ENCODE peak calls at places on chromosomes 6 and 20, in eight cellular contexts. One of them, this sample, is unnamed.

GRCh38 chr20:6122873-6123649 is at the start of gene FERMT1:
- DNase-seq in CD8-positive, alpha-beta memory T cell: no peak
- DNase-seq in glomerular endothelial cell: no peak
- DNase-seq in T-helper 9 cell: no peak
- DNase-seq in cardiac muscle cell: peak
- DNase-seq in naive thymus-derived CD8-positive, alpha-beta T cell: no peak
- DNase-seq in NB4: peak
- DNase-seq in NCI-H1105 treated with DMSO at 0.1 percent for 48 hours: peak
- DNase-seq in this sample: peak

GRCh38 chr6:129491436-129491835 is 218.5 kb downstream of the ARHGAP18 start:
- DNase-seq in CD8-positive, alpha-beta memory T cell: no peak
- DNase-seq in NB4: peak
- DNase-seq in T-helper 9 cell: no peak
- DNase-seq in glomerular endothelial cell: no peak
- DNase-seq in cardiac muscle cell: no peak
- DNase-seq in NCI-H1105 treated with DMSO at 0.1 percent for 48 hours: no peak
- DNase-seq in naive thymus-derived CD8-positive, alpha-beta T cell: no peak
- DNase-seq in this sample: no peak

GRCh38 chr6:18121580-18122127 is 823 bp downstream of the NHLRC1 start:
- DNase-seq in CD8-positive, alpha-beta memory T cell: no peak
- DNase-seq in naive thymus-derived CD8-positive, alpha-beta T cell: no peak
- DNase-seq in T-helper 9 cell: no peak
- DNase-seq in NCI-H1105 treated with DMSO at 0.1 percent for 48 hours: no peak
- DNase-seq in glomerular endothelial cell: no peak
- DNase-seq in NB4: peak
- DNase-seq in cardiac muscle cell: no peak
- DNase-seq in this sample: no peak

GRCh38 chr6:24799541-24799915 is 811 bp upstream of the ARMH2 start:
- DNase-seq in NB4: no peak
- DNase-seq in glomerular endothelial cell: no peak
- DNase-seq in T-helper 9 cell: no peak
- DNase-seq in cardiac muscle cell: no peak
- DNase-seq in NCI-H1105 treated with DMSO at 0.1 percent for 48 hours: no peak
- DNase-seq in CD8-positive, alpha-beta memory T cell: no peak
- DNase-seq in naive thymus-derived CD8-positive, alpha-beta T cell: no peak
- DNase-seq in this sample: no peak

GRCh38 chr6:2695464-2696095 is 55.1 kb downstream of the MYLK4 start:
- DNase-seq in glomerular endothelial cell: no peak
- DNase-seq in T-helper 9 cell: no peak
- DNase-seq in cardiac muscle cell: peak
- DNase-seq in naive thymus-derived CD8-positive, alpha-beta T cell: no peak
- DNase-seq in NB4: peak
- DNase-seq in CD8-positive, alpha-beta memory T cell: no peak
- DNase-seq in NCI-H1105 treated with DMSO at 0.1 percent for 48 hours: peak
- DNase-seq in this sample: no peak

GRCh38 chr6:14965340-14966102 is 280.3 kb upstream of the JARID2 start:
- DNase-seq in naive thymus-derived CD8-positive, alpha-beta T cell: no peak
- DNase-seq in cardiac muscle cell: no peak
- DNase-seq in CD8-positive, alpha-beta memory T cell: no peak
- DNase-seq in glomerular endothelial cell: no peak
- DNase-seq in NB4: no peak
- DNase-seq in T-helper 9 cell: no peak
- DNase-seq in NCI-H1105 treated with DMSO at 0.1 percent for 48 hours: no peak
- DNase-seq in this sample: no peak

GRCh38 chr6:88494401-88495140 is 328.4 kb upstream of the CNR1 start:
- DNase-seq in naive thymus-derived CD8-positive, alpha-beta T cell: no peak
- DNase-seq in cardiac muscle cell: no peak
- DNase-seq in glomerular endothelial cell: no peak
- DNase-seq in NB4: no peak
- DNase-seq in NCI-H1105 treated with DMSO at 0.1 percent for 48 hours: no peak
- DNase-seq in CD8-positive, alpha-beta memory T cell: no peak
- DNase-seq in T-helper 9 cell: no peak
- DNase-seq in this sample: no peak

GRCh38 chr6:81215092-81215432 is 537.4 kb downstream of the TENT5A start:
- DNase-seq in NCI-H1105 treated with DMSO at 0.1 percent for 48 hours: no peak
- DNase-seq in naive thymus-derived CD8-positive, alpha-beta T cell: no peak
- DNase-seq in glomerular endothelial cell: no peak
- DNase-seq in T-helper 9 cell: no peak
- DNase-seq in NB4: no peak
- DNase-seq in cardiac muscle cell: no peak
- DNase-seq in CD8-positive, alpha-beta memory T cell: no peak
- DNase-seq in this sample: peak

GRCh38 chr6:165962361-165962760 is 205.3 kb downstream of the TBXT start:
- DNase-seq in cardiac muscle cell: no peak
- DNase-seq in CD8-positive, alpha-beta memory T cell: no peak
- DNase-seq in glomerular endothelial cell: no peak
- DNase-seq in T-helper 9 cell: no peak
- DNase-seq in naive thymus-derived CD8-positive, alpha-beta T cell: no peak
- DNase-seq in NCI-H1105 treated with DMSO at 0.1 percent for 48 hours: no peak
- DNase-seq in NB4: no peak
- DNase-seq in this sample: no peak

GRCh38 chr6:158041788-158042187 is 60.1 kb downstream of the SYNJ2 start:
- DNase-seq in NB4: no peak
- DNase-seq in NCI-H1105 treated with DMSO at 0.1 percent for 48 hours: no peak
- DNase-seq in cardiac muscle cell: no peak
- DNase-seq in CD8-positive, alpha-beta memory T cell: no peak
- DNase-seq in T-helper 9 cell: no peak
- DNase-seq in glomerular endothelial cell: no peak
- DNase-seq in naive thymus-derived CD8-positive, alpha-beta T cell: no peak
- DNase-seq in this sample: no peak

GRCh38 chr6:31139599-31139998 is 733 bp upstream of the PSORS1C2 start:
- DNase-seq in glomerular endothelial cell: no peak
- DNase-seq in T-helper 9 cell: no peak
- DNase-seq in CD8-positive, alpha-beta memory T cell: no peak
- DNase-seq in NCI-H1105 treated with DMSO at 0.1 percent for 48 hours: no peak
- DNase-seq in NB4: no peak
- DNase-seq in cardiac muscle cell: peak
- DNase-seq in naive thymus-derived CD8-positive, alpha-beta T cell: no peak
- DNase-seq in this sample: no peak

GRCh38 chr20:45910670-45911485 is 1.1 kb downstream of the PLTP start:
- DNase-seq in CD8-positive, alpha-beta memory T cell: peak
- DNase-seq in cardiac muscle cell: peak
- DNase-seq in NB4: peak
- DNase-seq in NCI-H1105 treated with DMSO at 0.1 percent for 48 hours: peak
- DNase-seq in glomerular endothelial cell: peak
- DNase-seq in T-helper 9 cell: peak
- DNase-seq in naive thymus-derived CD8-positive, alpha-beta T cell: peak
- DNase-seq in this sample: peak

GRCh38 chr6:37696220-37696840 is 1.4 kb downstream of the MDGA1 start:
- DNase-seq in NCI-H1105 treated with DMSO at 0.1 percent for 48 hours: no peak
- DNase-seq in CD8-positive, alpha-beta memory T cell: peak
- DNase-seq in naive thymus-derived CD8-positive, alpha-beta T cell: peak
- DNase-seq in glomerular endothelial cell: no peak
- DNase-seq in cardiac muscle cell: peak
- DNase-seq in NB4: peak
- DNase-seq in T-helper 9 cell: peak
- DNase-seq in this sample: no peak

GRCh38 chr6:5510331-5510730 is 249.0 kb downstream of the FARS2 start:
- DNase-seq in naive thymus-derived CD8-positive, alpha-beta T cell: no peak
- DNase-seq in NB4: no peak
- DNase-seq in cardiac muscle cell: no peak
- DNase-seq in glomerular endothelial cell: no peak
- DNase-seq in NCI-H1105 treated with DMSO at 0.1 percent for 48 hours: no peak
- DNase-seq in T-helper 9 cell: no peak
- DNase-seq in CD8-positive, alpha-beta memory T cell: no peak
- DNase-seq in this sample: no peak

GRCh38 chr6:88547768-88548167 is 381.6 kb upstream of the CNR1 start:
- DNase-seq in cardiac muscle cell: no peak
- DNase-seq in NB4: no peak
- DNase-seq in CD8-positive, alpha-beta memory T cell: no peak
- DNase-seq in NCI-H1105 treated with DMSO at 0.1 percent for 48 hours: no peak
- DNase-seq in naive thymus-derived CD8-positive, alpha-beta T cell: no peak
- DNase-seq in T-helper 9 cell: no peak
- DNase-seq in glomerular endothelial cell: no peak
- DNase-seq in this sample: no peak

GRCh38 chr6:131519670-131520436 is 53.2 kb upstream of the ARG1 start:
- DNase-seq in naive thymus-derived CD8-positive, alpha-beta T cell: peak
- DNase-seq in NCI-H1105 treated with DMSO at 0.1 percent for 48 hours: peak
- DNase-seq in cardiac muscle cell: peak
- DNase-seq in CD8-positive, alpha-beta memory T cell: peak
- DNase-seq in T-helper 9 cell: no peak
- DNase-seq in glomerular endothelial cell: peak
- DNase-seq in NB4: peak
- DNase-seq in this sample: no peak

GRCh38 chr20:1526896-1527295 is 30.6 kb downstream of the SIRPD start:
- DNase-seq in naive thymus-derived CD8-positive, alpha-beta T cell: no peak
- DNase-seq in NB4: no peak
- DNase-seq in NCI-H1105 treated with DMSO at 0.1 percent for 48 hours: peak
- DNase-seq in cardiac muscle cell: peak
- DNase-seq in T-helper 9 cell: no peak
- DNase-seq in CD8-positive, alpha-beta memory T cell: no peak
- DNase-seq in glomerular endothelial cell: no peak
- DNase-seq in this sample: no peak

GRCh38 chr20:40600441-40601235 is 88.4 kb downstream of the MAFB start:
- DNase-seq in naive thymus-derived CD8-positive, alpha-beta T cell: no peak
- DNase-seq in NCI-H1105 treated with DMSO at 0.1 percent for 48 hours: no peak
- DNase-seq in glomerular endothelial cell: no peak
- DNase-seq in cardiac muscle cell: no peak
- DNase-seq in CD8-positive, alpha-beta memory T cell: no peak
- DNase-seq in T-helper 9 cell: no peak
- DNase-seq in NB4: no peak
- DNase-seq in this sample: no peak

GRCh38 chr20:57317789-57318371 is 11.7 kb upstream of the SPO11 start:
- DNase-seq in T-helper 9 cell: no peak
- DNase-seq in naive thymus-derived CD8-positive, alpha-beta T cell: no peak
- DNase-seq in cardiac muscle cell: no peak
- DNase-seq in NCI-H1105 treated with DMSO at 0.1 percent for 48 hours: no peak
- DNase-seq in glomerular endothelial cell: no peak
- DNase-seq in NB4: no peak
- DNase-seq in CD8-positive, alpha-beta memory T cell: no peak
- DNase-seq in this sample: no peak

GRCh38 chr20:49427751-49428518 is 54.5 kb downstream of the KCNB1 start:
- DNase-seq in T-helper 9 cell: no peak
- DNase-seq in cardiac muscle cell: no peak
- DNase-seq in naive thymus-derived CD8-positive, alpha-beta T cell: no peak
- DNase-seq in CD8-positive, alpha-beta memory T cell: no peak
- DNase-seq in NB4: no peak
- DNase-seq in NCI-H1105 treated with DMSO at 0.1 percent for 48 hours: no peak
- DNase-seq in glomerular endothelial cell: no peak
- DNase-seq in this sample: no peak

GRCh38 chr6:41644297-41644879 is 6.1 kb downstream of the MDFI start:
- DNase-seq in NB4: no peak
- DNase-seq in cardiac muscle cell: no peak
- DNase-seq in CD8-positive, alpha-beta memory T cell: no peak
- DNase-seq in T-helper 9 cell: no peak
- DNase-seq in glomerular endothelial cell: no peak
- DNase-seq in NCI-H1105 treated with DMSO at 0.1 percent for 48 hours: peak
- DNase-seq in naive thymus-derived CD8-positive, alpha-beta T cell: no peak
- DNase-seq in this sample: no peak

GRCh38 chr20:24783631-24784492 is 165.2 kb upstream of the CST7 start:
- DNase-seq in NCI-H1105 treated with DMSO at 0.1 percent for 48 hours: no peak
- DNase-seq in cardiac muscle cell: no peak
- DNase-seq in naive thymus-derived CD8-positive, alpha-beta T cell: no peak
- DNase-seq in T-helper 9 cell: no peak
- DNase-seq in NB4: peak
- DNase-seq in glomerular endothelial cell: no peak
- DNase-seq in CD8-positive, alpha-beta memory T cell: peak
- DNase-seq in this sample: no peak

GRCh38 chr20:57552471-57552870 is 8.4 kb upstream of the PCK1 start:
- DNase-seq in cardiac muscle cell: no peak
- DNase-seq in CD8-positive, alpha-beta memory T cell: no peak
- DNase-seq in naive thymus-derived CD8-positive, alpha-beta T cell: no peak
- DNase-seq in glomerular endothelial cell: no peak
- DNase-seq in NB4: no peak
- DNase-seq in NCI-H1105 treated with DMSO at 0.1 percent for 48 hours: no peak
- DNase-seq in T-helper 9 cell: no peak
- DNase-seq in this sample: no peak

GRCh38 chr6:7728855-7729590 is 3.1 kb downstream of the BMP6 start:
- DNase-seq in NB4: no peak
- DNase-seq in cardiac muscle cell: peak
- DNase-seq in NCI-H1105 treated with DMSO at 0.1 percent for 48 hours: no peak
- DNase-seq in glomerular endothelial cell: no peak
- DNase-seq in T-helper 9 cell: no peak
- DNase-seq in CD8-positive, alpha-beta memory T cell: no peak
- DNase-seq in naive thymus-derived CD8-positive, alpha-beta T cell: no peak
- DNase-seq in this sample: peak

GRCh38 chr20:33262658-33263065 is 20.4 kb upstream of the BPIFB1 start:
- DNase-seq in glomerular endothelial cell: peak
- DNase-seq in cardiac muscle cell: peak
- DNase-seq in T-helper 9 cell: no peak
- DNase-seq in CD8-positive, alpha-beta memory T cell: no peak
- DNase-seq in NCI-H1105 treated with DMSO at 0.1 percent for 48 hours: peak
- DNase-seq in naive thymus-derived CD8-positive, alpha-beta T cell: no peak
- DNase-seq in NB4: peak
- DNase-seq in this sample: peak

GRCh38 chr6:108594640-108595039 is 33.9 kb downstream of the FOXO3 start:
- DNase-seq in NB4: no peak
- DNase-seq in CD8-positive, alpha-beta memory T cell: no peak
- DNase-seq in glomerular endothelial cell: no peak
- DNase-seq in NCI-H1105 treated with DMSO at 0.1 percent for 48 hours: no peak
- DNase-seq in naive thymus-derived CD8-positive, alpha-beta T cell: no peak
- DNase-seq in T-helper 9 cell: no peak
- DNase-seq in cardiac muscle cell: no peak
- DNase-seq in this sample: no peak

GRCh38 chr6:69145062-69145461 is 510.0 kb downstream of the ADGRB3 start:
- DNase-seq in cardiac muscle cell: no peak
- DNase-seq in NB4: no peak
- DNase-seq in naive thymus-derived CD8-positive, alpha-beta T cell: no peak
- DNase-seq in glomerular endothelial cell: no peak
- DNase-seq in T-helper 9 cell: no peak
- DNase-seq in CD8-positive, alpha-beta memory T cell: no peak
- DNase-seq in NCI-H1105 treated with DMSO at 0.1 percent for 48 hours: no peak
- DNase-seq in this sample: no peak

GRCh38 chr20:56985286-56985685 is 281.2 kb downstream of the BMP7 start:
- DNase-seq in CD8-positive, alpha-beta memory T cell: no peak
- DNase-seq in glomerular endothelial cell: no peak
- DNase-seq in NB4: no peak
- DNase-seq in cardiac muscle cell: no peak
- DNase-seq in NCI-H1105 treated with DMSO at 0.1 percent for 48 hours: no peak
- DNase-seq in T-helper 9 cell: no peak
- DNase-seq in naive thymus-derived CD8-positive, alpha-beta T cell: no peak
- DNase-seq in this sample: no peak

GRCh38 chr6:52745764-52746201 is 17.5 kb downstream of the GSTA2 start:
- DNase-seq in naive thymus-derived CD8-positive, alpha-beta T cell: no peak
- DNase-seq in cardiac muscle cell: no peak
- DNase-seq in glomerular endothelial cell: no peak
- DNase-seq in NCI-H1105 treated with DMSO at 0.1 percent for 48 hours: no peak
- DNase-seq in T-helper 9 cell: no peak
- DNase-seq in NB4: no peak
- DNase-seq in CD8-positive, alpha-beta memory T cell: no peak
- DNase-seq in this sample: no peak

GRCh38 chr6:162331911-162332310 is 395.7 kb downstream of the PRKN start:
- DNase-seq in cardiac muscle cell: no peak
- DNase-seq in glomerular endothelial cell: no peak
- DNase-seq in CD8-positive, alpha-beta memory T cell: no peak
- DNase-seq in T-helper 9 cell: no peak
- DNase-seq in NCI-H1105 treated with DMSO at 0.1 percent for 48 hours: no peak
- DNase-seq in NB4: no peak
- DNase-seq in naive thymus-derived CD8-positive, alpha-beta T cell: no peak
- DNase-seq in this sample: no peak

GRCh38 chr20:51354191-51354768 is 188.2 kb downstream of the NFATC2 start:
- DNase-seq in CD8-positive, alpha-beta memory T cell: no peak
- DNase-seq in cardiac muscle cell: peak
- DNase-seq in T-helper 9 cell: no peak
- DNase-seq in naive thymus-derived CD8-positive, alpha-beta T cell: no peak
- DNase-seq in glomerular endothelial cell: no peak
- DNase-seq in NB4: no peak
- DNase-seq in NCI-H1105 treated with DMSO at 0.1 percent for 48 hours: no peak
- DNase-seq in this sample: no peak

GRCh38 chr6:52098649-52099184 is 11.3 kb upstream of the PKHD1 start:
- DNase-seq in glomerular endothelial cell: no peak
- DNase-seq in T-helper 9 cell: no peak
- DNase-seq in naive thymus-derived CD8-positive, alpha-beta T cell: no peak
- DNase-seq in NB4: peak
- DNase-seq in CD8-positive, alpha-beta memory T cell: no peak
- DNase-seq in cardiac muscle cell: no peak
- DNase-seq in NCI-H1105 treated with DMSO at 0.1 percent for 48 hours: no peak
- DNase-seq in this sample: no peak

GRCh38 chr20:9244811-9245210 is 175.9 kb downstream of the PLCB4 start:
- DNase-seq in glomerular endothelial cell: no peak
- DNase-seq in naive thymus-derived CD8-positive, alpha-beta T cell: no peak
- DNase-seq in T-helper 9 cell: no peak
- DNase-seq in cardiac muscle cell: no peak
- DNase-seq in NB4: no peak
- DNase-seq in CD8-positive, alpha-beta memory T cell: no peak
- DNase-seq in NCI-H1105 treated with DMSO at 0.1 percent for 48 hours: no peak
- DNase-seq in this sample: no peak

GRCh38 chr6:5762561-5762968 is 244.2 kb downstream of the NRN1 start:
- DNase-seq in NB4: no peak
- DNase-seq in glomerular endothelial cell: no peak
- DNase-seq in NCI-H1105 treated with DMSO at 0.1 percent for 48 hours: no peak
- DNase-seq in T-helper 9 cell: no peak
- DNase-seq in cardiac muscle cell: peak
- DNase-seq in CD8-positive, alpha-beta memory T cell: no peak
- DNase-seq in naive thymus-derived CD8-positive, alpha-beta T cell: no peak
- DNase-seq in this sample: no peak